ENCODE peak calls at places on chromosome X, in six cellular contexts. W is IMR-90, B is H9, M is neuronal stem cell, I is mesenchymal stem cell, A is H1. P is an unnamed sample.

GRCh38 chrX:45740291-45740690 is 539.6 kb upstream of the DIPK2B start:
- DNase-seq in B (no peak), M (no peak), I (no peak), A (no peak), W (no peak), P (no peak)

GRCh38 chrX:80648023-80648422 is 161.7 kb downstream of the BRWD3 start:
- DNase-seq in A (no peak), M (peak; percentile 0), W (no peak), I (peak; percentile 0), B (no peak), P (peak; percentile 11)

GRCh38 chrX:129979207-129979920 is 3.1 kb upstream of the BCORL1 start:
- DNase-seq in B (peak; percentile 36), A (no peak), W (no peak), I (peak; percentile 40), M (no peak), P (peak; percentile 34)

GRCh38 chrX:68261060-68261672 is 172.1 kb downstream of the OPHN1 start:
- DNase-seq in I (no peak), M (no peak), A (no peak), B (no peak), W (peak; percentile 20), P (no peak)

GRCh38 chrX:8755116-8755515 is 23.2 kb upstream of the ANOS1 start:
- DNase-seq in A (no peak), M (no peak), B (no peak), W (no peak), I (no peak), P (peak; percentile 75)

GRCh38 chrX:106392346-106392745 is 219.4 kb upstream of the RADX start:
- DNase-seq in I (no peak), W (no peak), A (no peak), B (no peak), M (no peak), P (no peak)

GRCh38 chrX:130108647-130109428 is 1.5 kb downstream of the ELF4 start:
- DNase-seq in W (no peak), I (no peak), A (no peak), B (no peak), M (no peak), P (peak; percentile 62)

GRCh38 chrX:30887721-30888120 is 1.3 kb downstream of the TAB3 start:
- DNase-seq in I (no peak), M (no peak), A (no peak), W (no peak), B (no peak), P (no peak)

GRCh38 chrX:22110729-22111494 is 78.8 kb downstream of the PHEX start:
- DNase-seq in W (peak; percentile 40), I (no peak), B (no peak), A (no peak), M (no peak), P (no peak)

GRCh38 chrX:56763556-56764152 is 34.6 kb downstream of the NBDY start:
- DNase-seq in I (no peak), A (no peak), M (no peak), B (peak; percentile 31), W (peak; percentile 75), P (no peak)

GRCh38 chrX:40267334-40268118 is 169.8 kb upstream of the BCOR start:
- DNase-seq in I (peak; percentile 62), W (no peak), M (no peak), B (no peak), A (no peak), P (no peak)

DNA sequence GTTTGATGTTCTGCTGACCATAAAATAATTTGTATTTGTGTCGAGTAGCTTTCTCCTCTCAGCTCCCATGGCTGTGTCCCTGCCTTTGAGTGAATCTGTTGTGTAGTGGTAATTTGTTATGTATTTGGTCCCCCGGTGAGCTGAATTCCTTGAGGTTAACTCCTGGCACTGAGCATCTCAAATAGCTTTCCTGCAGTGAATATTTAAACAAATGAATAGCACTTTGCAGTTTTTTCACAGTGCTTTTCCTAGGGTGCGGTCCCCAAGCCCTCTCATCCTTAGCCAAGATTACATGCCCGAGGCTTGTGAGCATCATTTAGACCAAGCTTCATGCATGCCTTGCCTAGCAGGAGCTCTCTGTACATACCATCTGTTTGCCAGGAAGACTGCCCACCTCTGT is 74.2 kb downstream of the CLDN34 start:
- DNase-seq in A (peak; percentile 38), M (no peak), I (no peak), B (peak; percentile 34), W (peak; percentile 8), P (no peak)
- H3K4ac ChIP-seq in A (no peak overlapping the region), M (no peak overlapping the region), I (no peak overlapping the region), B (no peak overlapping the region), W (no peak overlapping the region), P (no peak overlapping the region)

DNA sequence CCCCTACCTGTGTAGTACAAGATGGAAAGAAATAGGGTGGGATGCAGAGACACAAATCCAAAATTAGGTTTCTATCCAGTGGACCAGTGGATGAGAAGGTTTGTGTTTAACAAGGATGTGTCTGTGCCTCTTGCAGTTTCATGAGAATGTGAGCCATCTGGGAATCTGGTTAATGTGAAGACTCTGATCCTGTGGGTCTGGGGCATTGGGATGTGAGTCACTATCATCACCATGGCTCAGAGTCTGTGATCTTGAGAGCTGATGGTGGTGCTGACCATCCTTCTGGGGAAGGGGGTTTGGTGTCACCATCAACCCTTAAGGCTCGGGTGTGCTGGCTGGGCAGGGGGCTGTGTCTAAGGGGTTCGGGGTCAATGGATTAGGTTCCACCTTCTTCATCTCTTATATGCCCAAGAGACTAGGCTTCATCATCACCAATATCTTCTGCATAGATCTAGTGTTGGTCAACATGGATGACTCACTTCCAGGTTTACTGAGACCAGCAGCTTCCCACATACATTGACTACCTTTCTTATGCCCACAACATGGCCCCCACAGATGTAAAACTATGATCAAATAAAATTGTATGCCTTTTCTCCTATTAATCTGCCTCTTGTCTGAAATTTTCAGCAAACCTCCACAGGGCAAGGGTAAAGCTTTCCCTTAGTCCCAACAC is 65.7 kb upstream of the MID1 start:
- DNase-seq in B (no peak), A (no peak), M (no peak), W (peak; percentile 25), I (no peak), P (no peak)
- H3K18ac ChIP-seq in B (no peak overlapping the region), A (no peak overlapping the region), M (no peak overlapping the region), W (no peak overlapping the region), I (no peak overlapping the region), P (no peak overlapping the region)

GRCh38 chrX:46913710-46914109 is 1.5 kb downstream of the JADE3 start:
- DNase-seq in B (no peak), A (no peak), M (peak; percentile 3), I (peak; percentile 37), W (peak; percentile 29), P (peak; percentile 40)
- H2AK5ac ChIP-seq in B (no peak overlapping the region), A (no peak overlapping the region), M (no peak overlapping the region), I (no peak overlapping the region), W (no peak overlapping the region), P (no peak overlapping the region)

GRCh38 chrX:96576358-96576757 is 108.3 kb upstream of the DIAPH2 start:
- DNase-seq in A (no peak), I (peak; percentile 5), W (peak; percentile 43), M (no peak), B (no peak), P (no peak)
- H3K4ac ChIP-seq in A (no peak overlapping the region), I (no peak overlapping the region), W (no peak overlapping the region), M (no peak overlapping the region), B (no peak overlapping the region), P (no peak overlapping the region)

DNA sequence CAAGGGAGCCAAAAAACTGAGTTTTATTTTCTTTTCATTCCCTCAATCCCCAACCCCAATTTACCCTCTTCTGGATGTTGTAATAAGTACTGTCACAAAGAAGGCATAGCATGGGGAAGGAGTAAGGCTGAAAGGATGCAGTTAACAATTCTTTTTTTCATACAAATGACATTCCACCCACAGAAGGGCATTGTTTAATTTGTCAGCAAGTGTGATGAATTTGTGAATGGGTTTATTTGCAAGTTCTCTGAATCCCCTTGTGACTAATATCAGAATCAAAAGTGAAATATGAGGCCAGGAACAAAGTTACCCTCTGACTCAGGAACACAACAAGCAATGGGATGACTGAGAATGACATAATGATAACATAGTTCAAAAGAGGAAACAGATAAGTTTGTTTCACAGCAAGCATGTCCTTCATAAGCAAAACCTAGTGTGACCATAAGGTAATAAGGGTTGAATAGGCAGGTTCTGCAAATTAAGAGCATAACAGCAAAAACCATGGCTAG is 2.1 kb downstream of the GEMIN8 start:
- DNase-seq in B (no peak), I (peak; percentile 22), M (no peak), W (peak; percentile 86), A (no peak), P (no peak)
- H3K18ac ChIP-seq in B (no peak overlapping the region), I (no peak overlapping the region), M (no peak overlapping the region), W (no peak overlapping the region), A (no peak overlapping the region), P (no peak overlapping the region)

DNA sequence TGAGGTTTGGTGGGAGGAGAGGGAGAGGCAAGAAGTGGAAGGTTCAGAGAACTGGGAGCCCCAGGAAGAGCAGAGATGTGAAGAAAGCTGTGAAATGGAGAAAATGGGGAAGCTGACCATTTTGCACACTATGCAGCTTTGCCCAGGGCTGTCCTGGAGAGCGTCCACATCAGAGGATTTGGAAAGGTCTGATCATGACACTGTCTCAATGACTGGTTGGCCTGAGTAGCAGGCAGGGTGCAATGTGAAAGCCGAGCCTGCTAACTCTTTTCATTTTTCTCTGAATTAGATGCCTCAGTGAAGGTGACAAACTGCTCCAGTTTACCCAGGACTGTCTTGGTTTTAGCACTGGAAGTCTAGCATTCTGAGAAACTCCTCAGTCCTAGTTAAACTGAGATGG is 330.1 kb upstream of the RPS6KA3 start:
- DNase-seq in A (no peak), M (no peak), B (no peak), W (no peak), I (no peak), P (no peak)
- H2AK5ac ChIP-seq in A (no peak overlapping the region), M (no peak overlapping the region), B (no peak overlapping the region), W (no peak overlapping the region), I (no peak overlapping the region), P (no peak overlapping the region)

DNA sequence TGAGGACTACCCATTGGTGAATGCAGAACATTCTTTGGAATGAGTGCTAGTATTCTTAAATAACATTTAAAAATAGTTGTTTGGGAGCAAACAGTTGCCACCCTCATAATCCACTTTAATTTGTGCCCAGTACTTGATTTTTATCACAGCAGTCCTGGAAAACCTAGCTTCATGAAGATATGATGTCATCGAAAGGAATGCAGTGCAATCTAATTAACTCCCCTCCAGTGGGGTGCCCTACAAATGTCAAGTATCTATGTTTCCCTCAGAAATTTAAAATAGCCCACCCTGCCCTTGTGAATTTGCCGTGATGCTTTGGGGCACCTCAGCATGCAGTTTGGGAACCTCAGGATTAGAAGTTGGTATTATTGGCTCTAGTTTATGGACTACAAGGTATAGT is 5.4 kb downstream of the RAB9A start:
- DNase-seq in I (peak; percentile 6), W (no peak), A (no peak), M (no peak), B (no peak), P (no peak)
- H3K4ac ChIP-seq in I (no peak overlapping the region), W (no peak overlapping the region), A (no peak overlapping the region), M (no peak overlapping the region), B (no peak overlapping the region), P (no peak overlapping the region)